ENCODE peak calls at places on chromosomes 3 and 15, in four cellular contexts. J is amygdala; V is CD4-positive, CD25-positive, alpha-beta regulatory T cell; R is NCI-H1417. N is an unnamed sample.

GRCh38 chr3:90062631-90063200 is 955.3 kb downstream of the EPHA3 start:
- DNase-seq in J (no peak), V (no peak), R (no peak), N (no peak)

GRCh38 chr15:74568594-74568993 is 27.6 kb downstream of the ARID3B start:
- DNase-seq in J (no peak), R (peak), V (no peak), N (no peak)

GRCh38 chr15:51403072-51403878 is 61.8 kb downstream of the GLDN start:
- DNase-seq in R (peak), V (no peak), J (no peak), N (no peak)

GRCh38 chr3:45596290-45596791 is 1.8 kb downstream of the LIMD1 start:
- DNase-seq in J (no peak), R (no peak), V (peak), N (no peak)

GRCh38 chr3:143124683-143125520 is 5.3 kb downstream of the CHST2 start:
- DNase-seq in R (peak), V (no peak), J (no peak), N (no peak)

GRCh38 chr15:22936577-22937472 is 43.3 kb downstream of the CYFIP1 start:
- DNase-seq in V (peak), R (no peak), J (no peak), N (no peak)

GRCh38 chr15:65192016-65192415 is 6.9 kb upstream of the CLPX start:
- DNase-seq in J (no peak), V (no peak), R (peak), N (no peak)

GRCh38 chr3:109050591-109051167 is 67.3 kb downstream of the MORC1 start:
- DNase-seq in J (no peak), R (peak), V (peak), N (no peak)

GRCh38 chr15:76286231-76286879 is 24.9 kb downstream of the ETFA start:
- DNase-seq in R (no peak), J (no peak), V (peak), N (peak)

GRCh38 chr3:40299721-40300335 is 9.7 kb upstream of the EIF1B start:
- DNase-seq in R (no peak), V (no peak), J (no peak), N (no peak)

GRCh38 chr3:177058647-177059046 is 138.6 kb downstream of the TBL1XR1 start:
- DNase-seq in V (no peak), R (no peak), J (no peak), N (no peak)

GRCh38 chr3:114445233-114445632 is 151.4 kb downstream of the TIGIT start:
- DNase-seq in R (no peak), V (no peak), J (no peak), N (no peak)

GRCh38 chr3:11136871-11137626 is 17.2 kb upstream of the HRH1 start:
- DNase-seq in J (no peak), V (no peak), R (no peak), N (no peak)

GRCh38 chr15:34650177-34650576 is 66.7 kb upstream of the GOLGA8B start:
- DNase-seq in V (no peak), R (no peak), J (no peak), N (no peak)

GRCh38 chr3:3615533-3615932 is 183.7 kb upstream of the LRRN1 start:
- DNase-seq in R (no peak), J (no peak), V (no peak), N (no peak)

GRCh38 chr3:14336414-14337285 is 65.8 kb upstream of the SLC6A6 start:
- DNase-seq in V (no peak), R (peak), J (no peak), N (no peak)

GRCh38 chr3:143295201-143296080 is 175.9 kb downstream of the CHST2 start:
- DNase-seq in R (peak), J (no peak), V (peak), N (no peak)

GRCh38 chr3:47015151-47015550 is 35.7 kb downstream of the NBEAL2 start:
- DNase-seq in R (no peak), J (no peak), V (no peak), N (no peak)

GRCh38 chr3:27221264-27221932 is 147.8 kb downstream of the NEK10 start:
- DNase-seq in R (no peak), V (no peak), J (no peak), N (no peak)

GRCh38 chr3:123678108-123678511 is 93.3 kb upstream of the HACD2 start:
- DNase-seq in V (no peak), J (no peak), R (no peak), N (no peak)

GRCh38 chr3:187947927-187948682 is 202.8 kb upstream of the BCL6 start:
- DNase-seq in R (no peak), J (no peak), V (no peak), N (no peak)

GRCh38 chr15:31474059-31474868 is 147.6 kb downstream of the KLF13 start:
- DNase-seq in J (no peak), V (peak), R (no peak), N (no peak)

GRCh38 chr3:13280856-13281656 is 139.1 kb downstream of the NUP210 start:
- DNase-seq in V (no peak), R (no peak), J (no peak), N (no peak)

GRCh38 chr15:101697488-101697887 is 26.8 kb downstream of the TARS3 start:
- DNase-seq in V (peak), R (no peak), J (no peak), N (no peak)

GRCh38 chr15:74389115-74390048 is 21.9 kb upstream of the CYP11A1 start:
- DNase-seq in R (no peak), J (no peak), V (no peak), N (no peak)

GRCh38 chr3:5348229-5348628 is 160.7 kb downstream of the EDEM1 start:
- DNase-seq in V (no peak), R (peak), J (no peak), N (no peak)

GRCh38 chr3:7333125-7333524 is 472.2 kb downstream of the GRM7 start:
- DNase-seq in J (no peak), R (peak), V (no peak), N (no peak)

GRCh38 chr3:171867976-171868375 is 24.8 kb downstream of the TMEM212 start:
- DNase-seq in R (no peak), J (no peak), V (peak), N (no peak)

GRCh38 chr3:36741285-36741684 is 23.1 kb downstream of the DCLK3 start:
- DNase-seq in R (peak), V (no peak), J (no peak), N (no peak)

GRCh38 chr3:194485471-194485875 is 1.3 kb downstream of the ATP13A3 start:
- DNase-seq in V (peak), R (no peak), J (no peak), N (peak)

GRCh38 chr3:135927170-135927569 is 38.4 kb upstream of the PPP2R3A start:
- DNase-seq in R (peak), J (no peak), V (no peak), N (no peak)

GRCh38 chr3:3119393-3119851 is 7.3 kb upstream of the TRNT1 start:
- DNase-seq in V (no peak), J (no peak), R (no peak), N (peak)

GRCh38 chr15:94164202-94164807 is 67.1 kb upstream of the MCTP2 start:
- DNase-seq in R (peak), J (no peak), V (peak), N (peak)

N was measured in immature natural killer cell.